ENCODE peak calls at places on chromosomes 16 and 17, in four cellular contexts. G is IMR-90, X is H9, B is H1. J is an unnamed sample.
A peak's percentile ranks its signal among the peaks of the same experiment; 100 is the strongest.

GRCh38 chr16:66905633-66906539 is 12.8 kb downstream of the CDH16 start:
- DNase-seq in G (no peak), X (peak; percentile 80), B (no peak), J (peak; percentile 55)

GRCh38 chr17:42562845-42563509 is 1.0 kb downstream of the COASY start:
- DNase-seq in G (peak; percentile 28), X (no peak), B (no peak), J (no peak)

GRCh38 chr16:3383045-3383448 is 17.8 kb downstream of the ZSCAN32 start:
- DNase-seq in G (no peak), X (no peak), B (no peak), J (peak; percentile 24)

GRCh38 chr17:46007461-46007965 is 8.5 kb downstream of the STH start:
- DNase-seq in G (no peak), X (no peak), B (no peak), J (no peak)

GRCh38 chr17:15260376-15261062 is 4.6 kb downstream of the PMP22 start:
- DNase-seq in G (peak; percentile 88), X (peak; percentile 90), B (peak; percentile 47), J (peak; percentile 84)

GRCh38 chr17:4043862-4044261 is 79.6 kb upstream of the ATP2A3 start:
- DNase-seq in G (no peak), X (no peak), B (no peak), J (no peak)

GRCh38 chr17:61474235-61474927 is 22.2 kb downstream of the TBX4 start:
- DNase-seq in G (peak; percentile 66), X (peak; percentile 18), B (no peak), J (no peak)

GRCh38 chr17:81206657-81207056 is 16.1 kb downstream of the CEP131 start:
- DNase-seq in G (no peak), X (no peak), B (no peak), J (no peak)

GRCh38 chr17:44360826-44361225 is 2.8 kb downstream of the FAM171A2 start:
- DNase-seq in G (peak; percentile 68), X (no peak), B (no peak), J (peak; percentile 56)

GRCh38 chr16:22313876-22314470 is 16.8 kb downstream of the POLR3E start:
- DNase-seq in G (no peak), X (no peak), B (no peak), J (no peak)

GRCh38 chr17:78789663-78790181 is 7.6 kb upstream of the CYTH1 start:
- DNase-seq in G (peak; percentile 89), X (no peak), B (no peak), J (no peak)

GRCh38 chr16:87241135-87241771 is 75.9 kb downstream of the C16orf95 start:
- DNase-seq in G (no peak), X (no peak), B (no peak), J (no peak)

GRCh38 chr16:55703003-55704001 is 47.5 kb downstream of the SLC6A2 start:
- DNase-seq in G (peak; percentile 68), X (no peak), B (no peak), J (peak; percentile 62)

GRCh38 chr17:35022536-35023063 is 40.9 kb downstream of the RFFL start:
- DNase-seq in G (peak; percentile 87), X (no peak), B (no peak), J (peak; percentile 44)

GRCh38 chr16:12569061-12569460 is 234.6 kb downstream of the CPPED1 start:
- DNase-seq in G (no peak), X (no peak), B (no peak), J (no peak)

GRCh38 chr16:57672416-57672815 is 4.3 kb downstream of the ADGRG3 start:
- DNase-seq in G (no peak), X (no peak), B (no peak), J (no peak)
- H3K27ac ChIP-seq in G (no peak overlapping the region), X (no peak overlapping the region), B (no peak overlapping the region), J (no peak overlapping the region)

GRCh38 chr16:56807011-56807675 is 57.9 kb upstream of the SLC12A3 start:
- DNase-seq in G (peak; percentile 84), X (no peak), B (no peak), J (peak; percentile 82)
- H4K5ac ChIP-seq in G (peak overlapping the region; percentile 50), X (no peak overlapping the region), B (no peak overlapping the region), J (no peak overlapping the region)

GRCh38 chr16:85615014-85615851 is 2.1 kb downstream of the GSE1 start:
- DNase-seq in G (no peak), X (peak; percentile 70), B (no peak), J (peak; percentile 86)
- H3K27ac ChIP-seq in G (no peak overlapping the region), X (no peak overlapping the region), B (no peak overlapping the region), J (peak overlapping the region; percentile 55)

GRCh38 chr17:9872852-9873251 is 32.2 kb downstream of the RCVRN start:
- DNase-seq in G (no peak), X (no peak), B (no peak), J (no peak)

GRCh38 chr17:9878791-9879525 is 26.1 kb downstream of the RCVRN start:
- DNase-seq in G (peak; percentile 12), X (no peak), B (no peak), J (no peak)

GRCh38 chr17:9878361-9878760 is 26.7 kb downstream of the RCVRN start:
- DNase-seq in G (no peak), X (no peak), B (no peak), J (no peak)

GRCh38 chr17:9874722-9875121 is 30.3 kb downstream of the RCVRN start:
- DNase-seq in G (no peak), X (peak; percentile 53), B (no peak), J (peak; percentile 14)

GRCh38 chr17:9875441-9875840 is 29.6 kb downstream of the RCVRN start:
- DNase-seq in G (peak; percentile 61), X (peak; percentile 38), B (peak; percentile 5), J (peak; percentile 58)
- H4K5ac ChIP-seq in G (no peak overlapping the region), X (no peak overlapping the region), B (no peak overlapping the region), J (no peak overlapping the region)

DNA sequence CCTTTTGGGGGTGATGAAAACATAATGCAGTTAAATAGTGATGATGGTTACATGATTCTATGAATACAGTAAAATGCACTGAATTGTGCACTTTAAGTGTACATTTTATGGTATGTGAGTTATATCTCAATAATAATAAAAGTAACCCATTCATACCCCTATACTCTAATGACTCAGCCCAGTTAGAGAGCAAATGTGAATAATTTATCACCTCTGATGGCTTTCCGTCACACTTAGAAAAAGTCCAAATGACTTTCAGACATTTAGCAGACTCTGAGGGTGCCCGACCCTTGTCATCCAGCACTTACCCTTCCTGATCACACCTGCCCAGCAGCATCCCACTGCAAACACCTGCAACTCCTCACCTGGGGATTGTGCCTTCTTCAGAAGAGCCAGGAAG is 148.1 kb upstream of the MAF start:
- DNase-seq in G (no peak), X (no peak), B (no peak), J (no peak)
- H3K27ac ChIP-seq in G (no peak overlapping the region), X (no peak overlapping the region), B (no peak overlapping the region), J (no peak overlapping the region)

GRCh38 chr17:48262982-48263586 is 155.5 kb downstream of the SNX11 start:
- DNase-seq in G (peak; percentile 17), X (no peak), B (no peak), J (no peak)
- H4K5ac ChIP-seq in G (no peak overlapping the region), X (no peak overlapping the region), B (no peak overlapping the region), J (no peak overlapping the region)

J was measured in mesendoderm.